ENCODE peak calls at places on chromosomes 5 and 9, in nine cellular contexts. E, C, K, H, B, D, T, A and M are unnamed samples.

GRCh38 chr9:110582156-110582555 is 2.6 kb upstream of the SVEP1 start:
- DNase-seq in H (no peak), T (no peak), A (no peak), B (no peak), D (peak; percentile 35), E (no peak), C (no peak), K (no peak), M (no peak)

GRCh38 chr9:108377382-108377781 is 478.4 kb downstream of the ACTL7B start:
- DNase-seq in K (no peak), B (no peak), C (no peak), H (no peak), E (no peak), T (no peak), A (no peak), D (no peak), M (no peak)

GRCh38 chr5:123125953-123126352 is 36.9 kb downstream of the PRDM6 start:
- DNase-seq in A (no peak), B (no peak), K (no peak), E (no peak), D (peak; percentile 75), T (no peak), C (peak; percentile 77), H (no peak), M (no peak)

GRCh38 chr5:369151-369939 is 47.8 kb downstream of the AHRR start:
- DNase-seq in K (no peak), B (peak; percentile 18), A (peak; percentile 8), D (no peak), E (no peak), C (peak; percentile 63), T (peak; percentile 67), H (no peak), M (no peak)

GRCh38 chr5:111935835-111936234 is 178.8 kb upstream of the NREP start:
- DNase-seq in K (no peak), H (no peak), B (no peak), C (no peak), T (no peak), D (no peak), A (no peak), E (no peak), M (no peak)

GRCh38 chr5:75734913-75735789 is 17.9 kb upstream of the POC5 start:
- DNase-seq in A (peak; percentile 10), B (no peak), H (peak; percentile 65), D (peak; percentile 15), E (peak; percentile 23), K (peak; percentile 55), T (peak; percentile 54), C (peak; percentile 4), M (peak; percentile 22)

GRCh38 chr5:34685485-34686197 is 29.5 kb downstream of the RAI14 start:
- DNase-seq in E (no peak), T (no peak), H (no peak), C (peak; percentile 79), K (no peak), B (no peak), D (peak; percentile 80), A (no peak), M (no peak)

GRCh38 chr5:151070449-151070848 is 10.4 kb downstream of the TNIP1 start:
- DNase-seq in T (no peak), E (no peak), H (no peak), K (no peak), A (no peak), C (peak; percentile 72), D (no peak), B (no peak), M (no peak)

GRCh38 chr5:55456216-55456895 is 78.4 kb downstream of the PLPP1 start:
- DNase-seq in C (peak; percentile 79), A (no peak), T (no peak), D (peak; percentile 25), B (no peak), K (no peak), H (no peak), E (no peak), M (no peak)

GRCh38 chr5:65133473-65134110 is 348.1 kb downstream of the ADAMTS6 start:
- DNase-seq in A (no peak), D (no peak), T (no peak), E (no peak), K (no peak), B (no peak), H (no peak), C (no peak), M (no peak)

GRCh38 chr5:757346-757930 is 27.1 kb downstream of the ZDHHC11B start:
- DNase-seq in A (no peak), D (no peak), C (no peak), E (no peak), B (no peak), K (peak; percentile 23), T (no peak), H (no peak), M (no peak)

GRCh38 chr5:113330533-113331200 is 104.1 kb downstream of the TSSK1B start:
- DNase-seq in C (peak; percentile 60), D (peak; percentile 63), A (peak; percentile 61), T (peak; percentile 50), E (no peak), H (peak; percentile 81), B (peak; percentile 26), K (no peak), M (no peak)

DNA sequence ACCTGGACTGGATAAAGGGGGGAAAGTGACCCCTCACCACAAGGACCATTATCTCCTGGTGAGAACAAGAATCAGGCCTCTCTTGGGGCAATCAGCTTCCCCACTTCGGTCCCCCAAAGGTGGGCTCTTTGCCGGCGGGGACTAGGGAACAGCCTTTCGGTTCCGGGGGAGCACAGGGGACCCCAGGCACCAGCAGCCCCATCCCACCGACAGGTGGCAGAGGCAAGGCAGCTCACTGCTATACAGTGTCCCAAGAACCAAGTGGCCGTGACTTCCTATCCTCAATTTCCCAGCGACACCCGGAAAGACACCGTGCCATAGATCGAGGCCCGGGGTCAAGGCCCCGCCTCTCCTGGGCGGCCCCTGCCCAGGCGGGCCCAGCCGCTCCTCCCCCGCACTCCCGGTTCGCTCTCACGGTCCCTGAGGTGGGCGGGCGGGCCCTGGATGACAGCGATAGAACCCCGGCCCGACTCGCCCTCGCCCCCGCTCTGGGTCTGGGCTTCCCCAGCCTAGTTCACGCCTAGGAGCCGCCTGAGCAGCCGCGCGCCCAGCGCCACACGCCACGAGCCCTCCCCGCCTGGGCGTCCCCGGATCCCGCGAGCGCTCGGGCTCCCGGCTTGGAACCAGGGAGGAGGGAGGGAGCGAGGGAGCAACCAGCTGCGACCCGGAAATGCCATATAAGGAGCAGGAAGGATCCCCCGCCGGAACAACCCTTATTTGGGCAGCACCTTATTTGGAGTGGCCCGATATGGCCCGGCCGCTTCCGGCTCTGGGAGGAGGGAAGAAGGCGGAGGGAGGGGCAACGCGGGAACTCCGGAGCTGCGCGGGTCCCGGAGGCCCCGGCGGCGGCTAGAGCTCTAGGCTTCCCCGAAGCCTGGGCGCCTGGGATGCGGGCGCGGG is 641 bp upstream of the EGR1 start:
- DNase-seq in C (peak; percentile 98), B (peak; percentile 96), K (peak; percentile 97), A (peak; percentile 98), D (peak; percentile 100), H (peak; percentile 98), T (peak; percentile 99), E (peak; percentile 93), M (peak; percentile 98)
- TF ChIP-seq CTCF in C (no peak), B (peak; percentile 59), K (no peak), A (peak; percentile 52), D (no peak), H (no peak), T (no peak), E (peak; percentile 7), M (peak; percentile 62)

DNA sequence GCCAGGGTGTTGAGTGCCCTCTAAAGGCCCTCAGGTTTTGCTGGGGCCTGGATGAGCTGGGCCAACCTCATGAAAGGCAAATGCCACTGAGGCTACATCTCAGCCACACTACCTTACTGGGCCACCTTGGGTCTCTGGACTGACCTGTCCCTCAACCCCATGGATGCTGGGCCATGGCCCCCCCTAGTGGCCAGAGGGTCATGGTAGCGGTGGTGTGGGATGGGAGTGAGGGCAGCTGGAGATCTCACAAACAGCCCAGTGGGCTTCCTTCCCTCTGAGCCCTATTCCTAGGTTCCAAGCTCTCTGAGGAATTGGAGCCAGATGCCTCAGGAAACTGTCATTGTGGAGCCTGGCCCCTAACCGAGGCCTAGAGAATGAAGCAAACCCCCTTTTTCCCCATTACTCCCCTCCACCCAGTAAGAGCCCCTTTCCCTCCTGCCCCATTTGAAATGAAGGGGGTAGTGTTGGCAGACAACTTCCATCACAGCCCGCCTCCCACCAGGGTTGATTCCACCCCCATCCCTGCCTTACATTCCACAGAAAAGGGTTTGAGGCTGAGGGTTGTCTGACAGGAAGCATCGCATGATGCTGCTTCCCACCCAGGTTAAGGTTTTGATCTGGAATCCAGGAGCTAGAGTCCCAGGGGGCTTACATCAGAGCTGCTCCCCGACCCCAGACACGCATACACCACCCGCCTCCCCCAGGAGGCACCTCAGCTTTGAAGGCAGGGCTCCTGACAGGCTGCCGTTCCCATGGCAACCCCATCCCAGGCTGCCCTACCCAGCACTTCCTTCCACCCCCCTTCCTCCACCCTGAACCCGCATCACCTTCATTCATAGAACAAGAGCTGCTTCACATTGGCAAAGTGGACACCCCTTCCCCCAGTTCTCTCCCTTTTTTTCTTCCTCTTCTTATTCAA is 63.9 kb downstream of the PCDH1 start:
- DNase-seq in K (peak; percentile 68), H (no peak), B (no peak), C (no peak), T (peak; percentile 35), A (peak; percentile 43), E (no peak), D (peak; percentile 49), M (peak; percentile 70)
- TF ChIP-seq CTCF in K (no peak), H (peak; percentile 60), B (peak; percentile 14), C (peak; percentile 49), T (peak; percentile 71), A (peak; percentile 84), E (peak; percentile 92), D (peak; percentile 81), M (peak; percentile 75)

GRCh38 chr9:92292338-92293074 is 991 bp downstream of the IARS1 start:
- DNase-seq in A (peak; percentile 17), T (no peak), K (no peak), E (no peak), C (peak; percentile 24), B (no peak), D (no peak), H (no peak), M (no peak)

GRCh38 chr9:92294297-92294676 is 790 bp upstream of the IARS1 start:
- DNase-seq in K (no peak), E (no peak), D (peak; percentile 40), B (no peak), T (peak; percentile 47), C (peak; percentile 16), H (peak; percentile 9), A (peak; percentile 52), M (peak; percentile 38)

GRCh38 chr9:92293075-92293354 is 482 bp downstream of the IARS1 start:
- DNase-seq in A (peak; percentile 17), E (no peak), C (no peak), H (no peak), B (no peak), T (no peak), K (no peak), D (no peak), M (no peak)

GRCh38 chr9:92295240-92295790 is 1.8 kb upstream of the IARS1 start:
- DNase-seq in C (no peak), B (no peak), T (no peak), A (no peak), E (no peak), K (peak; percentile 27), H (no peak), D (no peak), M (no peak)

GRCh38 chr9:92293452-92294296 is at the start of gene IARS1:
- DNase-seq in H (peak; percentile 99), C (peak; percentile 98), K (peak; percentile 99), A (peak; percentile 98), D (peak; percentile 99), T (peak; percentile 99), B (peak; percentile 98), E (peak; percentile 95), M (peak; percentile 100)
- TF ChIP-seq CTCF in H (peak; percentile 36), C (peak; percentile 44), K (no peak), A (peak; percentile 66), D (peak; percentile 35), T (peak; percentile 44), B (peak; percentile 22), E (no peak), M (no peak)

GRCh38 chr5:103973669-103974068 is 411.1 kb upstream of the NUDT12 start:
- DNase-seq in K (no peak), E (no peak), B (no peak), C (no peak), D (no peak), T (no peak), A (no peak), H (no peak), M (no peak)
- TF ChIP-seq CTCF in K (no peak), E (no peak), B (no peak), C (peak; percentile 6), D (no peak), T (peak; percentile 29), A (no peak), H (peak; percentile 15), M (no peak)